ENCODE peak calls at places on chromosomes 2 and 18, in five cellular contexts. J is HCT116, E is heart left ventricle, O is uterus, K is stomach. H is an unnamed sample.

GRCh38 chr2:51165534-51166260 is 133.8 kb upstream of the NRXN1 start:
- DNase-seq in J (no peak), E (no peak), O (no peak), K (no peak), H (no peak)

GRCh38 chr2:73134471-73134870 is 21.7 kb upstream of the RAB11FIP5 start:
- DNase-seq in J (no peak), E (no peak), O (no peak), K (no peak), H (no peak)

GRCh38 chr2:104476563-104476988 is 377.3 kb upstream of the POU3F3 start:
- DNase-seq in J (no peak), E (no peak), O (no peak), K (no peak), H (no peak)

GRCh38 chr2:95185197-95185596 is 19.6 kb downstream of the ZNF2 start:
- DNase-seq in J (no peak), E (no peak), O (no peak), K (no peak), H (no peak)

GRCh38 chr2:235642446-235643107 is 148.7 kb downstream of the AGAP1 start:
- DNase-seq in J (no peak), E (no peak), O (no peak), K (no peak), H (no peak)

GRCh38 chr2:241225983-241226382 is 37.5 kb downstream of the ANO7 start:
- DNase-seq in J (no peak), E (no peak), O (no peak), K (no peak), H (no peak)

GRCh38 chr2:212814941-212815340 is 276.3 kb upstream of the ERBB4 start:
- DNase-seq in J (no peak), E (no peak), O (no peak), K (no peak), H (no peak)

GRCh38 chr2:69559696-69560482 is 83.7 kb downstream of the AAK1 start:
- DNase-seq in J (peak; percentile 66), E (no peak), O (no peak), K (no peak), H (no peak)

GRCh38 chr18:78074400-78075020 is 824.9 kb downstream of the GALR1 start:
- DNase-seq in J (no peak), E (no peak), O (no peak), K (no peak), H (no peak)

GRCh38 chr2:54569745-54570296 is 113.7 kb downstream of the SPTBN1 start:
- DNase-seq in J (no peak), E (no peak), O (no peak), K (peak; percentile 60), H (no peak)

GRCh38 chr2:215830313-215830712 is 183.0 kb downstream of the MREG start:
- DNase-seq in J (peak; percentile 12), E (peak; percentile 33), O (peak; percentile 18), K (peak; percentile 32), H (no peak)

GRCh38 chr2:45570671-45571334 is 40.3 kb downstream of the SRBD1 start:
- DNase-seq in J (no peak), E (no peak), O (no peak), K (no peak), H (no peak)

GRCh38 chr2:33766175-33766574 is 167.1 kb upstream of the FAM98A start:
- DNase-seq in J (no peak), E (no peak), O (no peak), K (no peak), H (no peak)

GRCh38 chr2:224882291-224883171 is 159.7 kb downstream of the DOCK10 start:
- DNase-seq in J (no peak), E (no peak), O (no peak), K (no peak), H (no peak)

GRCh38 chr2:71721362-71721665 is 268.0 kb downstream of the DYSF start:
- DNase-seq in J (no peak), E (no peak), O (no peak), K (no peak), H (no peak)

GRCh38 chr2:121429927-121430511 is 100.7 kb upstream of the RNU4ATAC start:
- DNase-seq in J (no peak), E (no peak), O (no peak), K (no peak), H (no peak)

GRCh38 chr2:241291977-241292376 is 23.5 kb downstream of the HDLBP start:
- DNase-seq in J (no peak), E (no peak), O (no peak), K (no peak), H (no peak)

GRCh38 chr2:68521037-68521436 is 53.7 kb downstream of the APLF start:
- DNase-seq in J (no peak), E (no peak), O (no peak), K (no peak), H (no peak)

GRCh38 chr18:73879328-73879727 is 268.3 kb downstream of the FBXO15 start:
- DNase-seq in J (no peak), E (no peak), O (no peak), K (no peak), H (no peak)

GRCh38 chr18:55477537-55478300 is 110.3 kb downstream of the TCF4 start:
- DNase-seq in J (no peak), E (no peak), O (peak; percentile 42), K (no peak), H (no peak)

GRCh38 chr18:51051105-51051712 is 21.2 kb downstream of the SMAD4 start:
- DNase-seq in J (peak; percentile 38), E (no peak), O (no peak), K (no peak), H (peak; percentile 43)

GRCh38 chr2:157831573-157832315 is 44.4 kb downstream of the ACVR1 start:
- DNase-seq in J (no peak), E (no peak), O (no peak), K (no peak), H (no peak)

GRCh38 chr18:50011813-50012445 is 183.0 kb downstream of the MYO5B start:
- DNase-seq in J (no peak), E (no peak), O (no peak), K (no peak), H (no peak)

GRCh38 chr2:63763336-63764056 is 78.2 kb upstream of the UGP2 start:
- DNase-seq in J (no peak), E (no peak), O (no peak), K (no peak), H (peak; percentile 19)

GRCh38 chr2:45707034-45707433 is 55.6 kb downstream of the PRKCE start:
- DNase-seq in J (no peak), E (no peak), O (no peak), K (no peak), H (no peak)

GRCh38 chr18:77106331-77106730 is 26.3 kb downstream of the MBP start:
- DNase-seq in J (no peak), E (no peak), O (no peak), K (no peak), H (no peak)

GRCh38 chr18:34548973-34549294 is 161.2 kb upstream of the DTNA start:
- DNase-seq in J (no peak), E (no peak), O (no peak), K (no peak), H (no peak)

GRCh38 chr2:180572346-180572745 is 408.1 kb upstream of the UBE2E3 start:
- DNase-seq in J (no peak), E (no peak), O (no peak), K (no peak), H (no peak)

GRCh38 chr18:79511271-79511670 is 115.5 kb downstream of the NFATC1 start:
- DNase-seq in J (no peak), E (no peak), O (peak; percentile 10), K (peak; percentile 18), H (no peak)

GRCh38 chr2:11777066-11777782 is 30.8 kb downstream of the LPIN1 start:
- DNase-seq in J (no peak), E (peak; percentile 13), O (no peak), K (no peak), H (no peak)

GRCh38 chr2:109513749-109514588 is 99.8 kb downstream of the SEPTIN10 start:
- DNase-seq in J (no peak), E (peak; percentile 42), O (peak; percentile 72), K (no peak), H (peak; percentile 31)

GRCh38 chr18:48843162-48843561 is 107.6 kb downstream of the SMAD7 start:
- DNase-seq in J (no peak), E (no peak), O (no peak), K (no peak), H (no peak)

GRCh38 chr2:221283896-221284295 is 288.2 kb downstream of the EPHA4 start:
- DNase-seq in J (no peak), E (no peak), O (no peak), K (no peak), H (no peak)

GRCh38 chr2:152466925-152467676 is 132.1 kb downstream of the FMNL2 start:
- DNase-seq in J (no peak), E (no peak), O (peak; percentile 41), K (no peak), H (no peak)

GRCh38 chr2:172299741-172300140 is 127.6 kb upstream of the ITGA6 start:
- DNase-seq in J (no peak), E (no peak), O (no peak), K (peak; percentile 53), H (no peak)

GRCh38 chr18:63213331-63213900 is 106.2 kb downstream of the BCL2 start:
- DNase-seq in J (no peak), E (no peak), O (no peak), K (no peak), H (no peak)

DNA sequence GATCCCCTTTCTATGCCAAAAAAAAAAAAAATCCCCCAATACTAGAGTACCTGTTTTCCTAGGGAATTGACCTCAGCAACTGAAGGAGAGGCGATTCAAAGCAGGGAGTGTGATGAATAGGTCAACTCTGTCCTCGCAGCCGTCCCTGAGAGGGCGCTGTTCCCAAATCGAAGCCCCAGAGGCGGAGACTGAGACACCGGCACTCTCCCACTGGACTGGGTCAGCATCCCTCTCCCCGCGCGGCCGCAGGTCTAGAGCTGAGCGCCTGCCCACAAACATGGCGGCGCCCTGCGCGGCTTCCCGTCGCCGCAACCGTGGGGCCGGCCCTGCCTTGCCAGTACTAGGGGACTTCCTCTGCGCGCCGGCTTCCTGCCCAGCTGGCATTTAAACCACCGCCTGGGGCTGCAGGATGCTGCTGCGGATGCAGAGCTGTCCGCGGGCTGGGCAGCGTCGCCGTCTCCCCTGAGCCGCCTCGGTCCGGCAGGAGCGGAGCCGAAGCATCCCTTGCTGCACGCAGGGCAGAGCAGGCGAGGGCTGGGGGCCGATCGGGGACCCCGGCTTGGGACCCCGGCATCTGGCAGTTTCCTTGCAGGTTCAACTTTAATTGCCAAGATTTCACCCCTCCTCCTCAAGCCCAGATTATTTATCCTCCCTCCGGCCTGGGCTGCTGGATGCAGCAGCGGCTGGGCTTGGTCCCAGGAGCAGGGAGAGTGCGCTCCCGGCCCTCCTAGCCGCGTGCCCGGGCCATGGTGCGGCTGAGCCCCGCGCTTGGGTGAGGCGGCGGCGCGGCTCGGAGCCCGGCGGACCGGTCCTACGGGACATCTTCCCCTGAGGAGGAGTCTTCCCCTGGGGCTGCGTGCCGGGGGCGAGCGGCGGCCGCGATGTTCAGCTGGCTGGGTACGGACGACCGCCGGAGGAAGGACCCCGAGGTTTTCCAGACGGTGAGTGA is at the start of gene EHD3:
- DNase-seq in J (no peak), E (peak; percentile 90), O (peak; percentile 81), K (peak; percentile 83), H (peak; percentile 88)
- TF ChIP-seq POLR2A in J (no peak), E (peak; percentile 51), O (no peak), K (no peak), H (no peak)

GRCh38 chr2:27069436-27069835 is 2.0 kb downstream of the OST4 start:
- DNase-seq in J (no peak), E (no peak), O (no peak), K (no peak), H (no peak)
- H3K27ac ChIP-seq in J (no peak overlapping the region), E (peak overlapping the region; percentile 93), O (no peak overlapping the region), K (peak overlapping the region; percentile 92), H (no peak overlapping the region)

GRCh38 chr2:169583494-169583893 is 657 bp upstream of the PPIG start:
- DNase-seq in J (no peak), E (no peak), O (no peak), K (no peak), H (no peak)
- H3K4me3 ChIP-seq in J (peak overlapping the region; percentile 100), E (no peak overlapping the region), O (no peak overlapping the region), K (no peak overlapping the region), H (no peak overlapping the region)

GRCh38 chr2:219344756-219345458 is 12.4 kb upstream of the RESP18 start:
- DNase-seq in J (no peak), E (peak; percentile 57), O (no peak), K (peak; percentile 40), H (peak; percentile 66)
- TF ChIP-seq POLR2A in J (no peak), E (no peak), O (no peak), K (no peak), H (no peak)